ENCODE peak calls at places on chromosomes 1 and 21, in five cellular contexts. Z is HEK293T; N is thoracic aorta; A is cerebellar nuclear complex; S is activated naive CD4-positive, alpha-beta T cell. W is an unnamed sample.
A peak's percentile ranks its signal among the peaks of the same experiment; 100 is the strongest.

GRCh38 chr1:205656236-205656635 is 24.1 kb downstream of the SLC45A3 start:
- DNase-seq in Z (no peak), A (no peak), S (no peak), N (no peak), W (no peak)

GRCh38 chr1:178774263-178774662 is 49.2 kb downstream of the RALGPS2 start:
- DNase-seq in A (no peak), N (no peak), Z (no peak), S (no peak), W (no peak)

GRCh38 chr1:47537966-47538365 is 100.1 kb downstream of the FOXD2 start:
- DNase-seq in Z (no peak), S (no peak), A (no peak), N (no peak), W (no peak)

GRCh38 chr1:182257369-182258063 is 134.1 kb downstream of the GLUL start:
- DNase-seq in N (no peak), A (no peak), Z (no peak), S (no peak), W (no peak)

GRCh38 chr1:217088521-217089221 is 365.4 kb upstream of the ESRRG start:
- DNase-seq in S (no peak), A (no peak), N (no peak), Z (no peak), W (no peak)

GRCh38 chr1:117894078-117894477 is 35.3 kb downstream of the GDAP2 start:
- DNase-seq in N (no peak), Z (no peak), A (no peak), S (no peak), W (no peak)

GRCh38 chr21:44618504-44618903 is 6.6 kb downstream of the KRTAP10-8 start:
- DNase-seq in A (no peak), S (no peak), N (no peak), Z (no peak), W (no peak)

GRCh38 chr1:109914587-109915240 is 4.1 kb downstream of the CSF1 start:
- DNase-seq in N (no peak), Z (no peak), S (no peak), A (no peak), W (peak; percentile 72)

GRCh38 chr21:36337099-36337509 is 17.1 kb downstream of the MORC3 start:
- DNase-seq in S (no peak), N (no peak), Z (no peak), A (no peak), W (no peak)

GRCh38 chr1:100287162-100287561 is 21.1 kb downstream of the RTCA start:
- DNase-seq in N (no peak), A (no peak), S (no peak), Z (no peak), W (no peak)

GRCh38 chr1:153962088-153963029 is 978 bp downstream of the SLC39A1 start:
- DNase-seq in S (no peak), Z (no peak), A (no peak), N (no peak), W (no peak)

GRCh38 chr1:164466429-164466828 is 92.6 kb upstream of the PBX1 start:
- DNase-seq in N (no peak), A (no peak), S (no peak), Z (no peak), W (no peak)

GRCh38 chr21:28832013-28832714 is 160.5 kb downstream of the LTN1 start:
- DNase-seq in S (no peak), N (no peak), Z (no peak), A (no peak), W (no peak)

GRCh38 chr1:168179411-168180147 is 817 bp downstream of the TIPRL start:
- DNase-seq in A (no peak), Z (peak; percentile 26), N (no peak), S (no peak), W (peak; percentile 19)

GRCh38 chr1:203148127-203148526 is 20.6 kb downstream of the ADORA1 start:
- DNase-seq in S (no peak), N (no peak), Z (no peak), A (no peak), W (no peak)

GRCh38 chr1:167697667-167698141 is 24.1 kb upstream of the MPZL1 start:
- DNase-seq in S (no peak), N (no peak), Z (no peak), A (no peak), W (peak; percentile 67)

GRCh38 chr21:29827236-29827635 is 112.6 kb downstream of the GRIK1 start:
- DNase-seq in Z (no peak), S (no peak), A (no peak), N (no peak), W (no peak)

GRCh38 chr1:161502181-161502580 is 3.1 kb upstream of the FCGR2A start:
- DNase-seq in S (no peak), N (no peak), A (no peak), Z (no peak), W (no peak)

GRCh38 chr1:231194843-231195516 is 33.1 kb downstream of the TRIM67 start:
- DNase-seq in Z (no peak), S (no peak), N (no peak), A (no peak), W (no peak)

GRCh38 chr1:247435026-247435770 is 19.2 kb downstream of the NLRP3 start:
- DNase-seq in N (no peak), Z (no peak), A (no peak), S (no peak), W (no peak)

GRCh38 chr1:147613506-147613905 is 56.8 kb downstream of the ACP6 start:
- DNase-seq in A (no peak), S (no peak), Z (no peak), N (no peak), W (no peak)

GRCh38 chr1:175481126-175482071 is 262.0 kb downstream of the TNR start:
- DNase-seq in N (no peak), Z (peak; percentile 42), A (no peak), S (no peak), W (peak; percentile 68)

GRCh38 chr1:8349473-8349865 is 31.6 kb downstream of the SLC45A1 start:
- DNase-seq in S (no peak), N (no peak), Z (no peak), A (no peak), W (no peak)

GRCh38 chr1:6490181-6491075 is 1.0 kb downstream of the PLEKHG5 start:
- DNase-seq in Z (peak; percentile 78), A (peak; percentile 7), S (peak; percentile 15), N (no peak), W (no peak)

GRCh38 chr1:228367798-228368791 is 38.5 kb downstream of the TRIM11 start:
- DNase-seq in S (no peak), Z (no peak), A (no peak), N (no peak), W (peak; percentile 84)

GRCh38 chr1:92968138-92969032 is 7.1 kb upstream of the DIPK1A start:
- DNase-seq in Z (no peak), N (no peak), A (no peak), S (no peak), W (no peak)

GRCh38 chr1:27528701-27529637 is 39.0 kb upstream of the WASF2 start:
- DNase-seq in Z (no peak), A (peak; percentile 77), N (no peak), S (no peak), W (peak; percentile 56)

GRCh38 chr1:195012995-195013394 is 1595.2 kb downstream of the KCNT2 start:
- DNase-seq in N (no peak), A (no peak), Z (no peak), S (no peak), W (no peak)

GRCh38 chr1:232212248-232212647 is 417.7 kb downstream of the SIPA1L2 start:
- DNase-seq in S (no peak), N (no peak), A (no peak), Z (no peak), W (no peak)

GRCh38 chr1:209094384-209094783 is 489.1 kb upstream of the CAMK1G start:
- DNase-seq in A (no peak), Z (no peak), N (no peak), S (no peak), W (no peak)

GRCh38 chr21:15343066-15343465 is 278.3 kb upstream of the NRIP1 start:
- DNase-seq in A (no peak), Z (no peak), S (no peak), N (no peak), W (no peak)